ENCODE peak calls at places on chromosomes 11 and 22, in four cellular contexts. One of them, this sample, is unnamed.

GRCh38 chr22:28103596-28103995 is 184.5 kb upstream of the PITPNB start:
- DNase-seq in cardiac fibroblast: peak
- DNase-seq in fibroblast of lung: no peak
- DNase-seq in foreskin fibroblast: peak
- DNase-seq in this sample: no peak

GRCh38 chr11:83070044-83070877 is 1.4 kb downstream of the RAB30 start:
- DNase-seq in foreskin fibroblast: peak
- DNase-seq in cardiac fibroblast: peak
- DNase-seq in fibroblast of lung: peak
- DNase-seq in this sample: peak

GRCh38 chr11:45885274-45885920 is at the start of gene MAPK8IP1:
- DNase-seq in foreskin fibroblast: peak
- DNase-seq in fibroblast of lung: no peak
- DNase-seq in cardiac fibroblast: peak
- DNase-seq in this sample: peak

GRCh38 chr22:39674536-39674935 is 104.0 kb downstream of the CACNA1I start:
- DNase-seq in fibroblast of lung: peak
- DNase-seq in foreskin fibroblast: peak
- DNase-seq in cardiac fibroblast: no peak
- DNase-seq in this sample: peak

GRCh38 chr11:85826096-85826855 is 15.3 kb upstream of the SYTL2 start:
- DNase-seq in foreskin fibroblast: peak
- DNase-seq in cardiac fibroblast: peak
- DNase-seq in fibroblast of lung: peak
- DNase-seq in this sample: peak

GRCh38 chr11:19200410-19201201 is 1.2 kb downstream of the CSRP3 start:
- DNase-seq in fibroblast of lung: peak
- DNase-seq in foreskin fibroblast: peak
- DNase-seq in cardiac fibroblast: peak
- DNase-seq in this sample: peak

GRCh38 chr11:76067099-76067498 is 139.2 kb downstream of the WNT11 start:
- DNase-seq in fibroblast of lung: peak
- DNase-seq in foreskin fibroblast: peak
- DNase-seq in cardiac fibroblast: peak
- DNase-seq in this sample: no peak

GRCh38 chr11:72818971-72819370 is 4.8 kb downstream of the ATG16L2 start:
- DNase-seq in cardiac fibroblast: no peak
- DNase-seq in foreskin fibroblast: no peak
- DNase-seq in fibroblast of lung: no peak
- DNase-seq in this sample: no peak

GRCh38 chr11:116931206-116931953 is 94.0 kb upstream of the APOA1 start:
- DNase-seq in fibroblast of lung: peak
- DNase-seq in foreskin fibroblast: no peak
- DNase-seq in cardiac fibroblast: peak
- DNase-seq in this sample: peak

GRCh38 chr11:75765116-75765515 is 3.5 kb upstream of the DGAT2 start:
- DNase-seq in foreskin fibroblast: no peak
- DNase-seq in cardiac fibroblast: no peak
- DNase-seq in fibroblast of lung: no peak
- DNase-seq in this sample: no peak

GRCh38 chr11:130087294-130087926 is 17.7 kb downstream of the APLP2 start:
- DNase-seq in fibroblast of lung: no peak
- DNase-seq in cardiac fibroblast: no peak
- DNase-seq in foreskin fibroblast: no peak
- DNase-seq in this sample: no peak

GRCh38 chr22:50022171-50022819 is 9.7 kb upstream of the IL17REL start:
- DNase-seq in fibroblast of lung: no peak
- DNase-seq in foreskin fibroblast: no peak
- DNase-seq in cardiac fibroblast: no peak
- DNase-seq in this sample: no peak

GRCh38 chr22:40156001-40156516 is 21.7 kb upstream of the TNRC6B start:
- DNase-seq in fibroblast of lung: peak
- DNase-seq in cardiac fibroblast: peak
- DNase-seq in foreskin fibroblast: peak
- DNase-seq in this sample: peak

GRCh38 chr11:3939211-3939610 is 83.7 kb downstream of the STIM1 start:
- DNase-seq in cardiac fibroblast: peak
- DNase-seq in foreskin fibroblast: peak
- DNase-seq in fibroblast of lung: peak
- DNase-seq in this sample: no peak

GRCh38 chr11:124535552-124536232 is 7.8 kb downstream of the OR8B12 start:
- DNase-seq in foreskin fibroblast: no peak
- DNase-seq in fibroblast of lung: peak
- DNase-seq in cardiac fibroblast: peak
- DNase-seq in this sample: no peak

GRCh38 chr22:45597460-45598192 is 74.0 kb upstream of the ATXN10 start:
- DNase-seq in fibroblast of lung: no peak
- DNase-seq in cardiac fibroblast: no peak
- DNase-seq in foreskin fibroblast: no peak
- DNase-seq in this sample: no peak

GRCh38 chr11:1927151-1928037 is 7.9 kb downstream of the TNNT3 start:
- DNase-seq in fibroblast of lung: no peak
- DNase-seq in cardiac fibroblast: no peak
- DNase-seq in foreskin fibroblast: peak
- DNase-seq in this sample: no peak

GRCh38 chr11:14118047-14118446 is 155.5 kb downstream of the SPON1 start:
- DNase-seq in cardiac fibroblast: no peak
- DNase-seq in fibroblast of lung: no peak
- DNase-seq in foreskin fibroblast: no peak
- DNase-seq in this sample: no peak

GRCh38 chr22:37244114-37244921 is at the start of gene RAC2:
- DNase-seq in cardiac fibroblast: peak
- DNase-seq in foreskin fibroblast: peak
- DNase-seq in fibroblast of lung: peak
- DNase-seq in this sample: peak

GRCh38 chr22:19106886-19107729 is 15.1 kb downstream of the DGCR2 start:
- DNase-seq in cardiac fibroblast: no peak
- DNase-seq in fibroblast of lung: no peak
- DNase-seq in foreskin fibroblast: no peak
- DNase-seq in this sample: no peak

GRCh38 chr11:76602431-76602861 is 68.1 kb downstream of the LRRC32 start:
- DNase-seq in cardiac fibroblast: peak
- DNase-seq in foreskin fibroblast: peak
- DNase-seq in fibroblast of lung: no peak
- DNase-seq in this sample: no peak

GRCh38 chr11:126607776-126608625 is 252.5 kb downstream of the ST3GAL4 start:
- DNase-seq in foreskin fibroblast: no peak
- DNase-seq in fibroblast of lung: no peak
- DNase-seq in cardiac fibroblast: no peak
- DNase-seq in this sample: no peak

GRCh38 chr11:88402192-88402715 is 64.7 kb upstream of the CTSC start:
- DNase-seq in foreskin fibroblast: peak
- DNase-seq in fibroblast of lung: peak
- DNase-seq in cardiac fibroblast: peak
- DNase-seq in this sample: no peak

GRCh38 chr11:71071736-71072509 is 180.5 kb downstream of the SHANK2 start:
- DNase-seq in fibroblast of lung: no peak
- DNase-seq in foreskin fibroblast: no peak
- DNase-seq in cardiac fibroblast: no peak
- DNase-seq in this sample: no peak

GRCh38 chr11:33829430-33830141 is 55.3 kb upstream of the FBXO3 start:
- DNase-seq in cardiac fibroblast: peak
- DNase-seq in fibroblast of lung: peak
- DNase-seq in foreskin fibroblast: peak
- DNase-seq in this sample: peak

GRCh38 chr11:36265793-36266628 is 23.2 kb downstream of the COMMD9 start:
- DNase-seq in fibroblast of lung: peak
- DNase-seq in foreskin fibroblast: peak
- DNase-seq in cardiac fibroblast: peak
- DNase-seq in this sample: peak

GRCh38 chr11:1546077-1546535 is 26.0 kb downstream of the DUSP8 start:
- DNase-seq in fibroblast of lung: no peak
- DNase-seq in cardiac fibroblast: no peak
- DNase-seq in foreskin fibroblast: no peak
- DNase-seq in this sample: no peak

GRCh38 chr11:2208691-2209369 is 37.2 kb upstream of the TH start:
- DNase-seq in fibroblast of lung: no peak
- DNase-seq in foreskin fibroblast: no peak
- DNase-seq in cardiac fibroblast: no peak
- DNase-seq in this sample: no peak

GRCh38 chr22:31753005-31753633 is 700 bp upstream of the DEPDC5 start:
- DNase-seq in foreskin fibroblast: peak
- DNase-seq in fibroblast of lung: no peak
- DNase-seq in cardiac fibroblast: no peak
- DNase-seq in this sample: peak

GRCh38 chr11:77039491-77040400 is 5.5 kb downstream of the B3GNT6 start:
- DNase-seq in cardiac fibroblast: peak
- DNase-seq in foreskin fibroblast: peak
- DNase-seq in fibroblast of lung: peak
- DNase-seq in this sample: peak

GRCh38 chr11:46918087-46918751 is at the start of gene LRP4:
- DNase-seq in cardiac fibroblast: no peak
- DNase-seq in foreskin fibroblast: peak
- DNase-seq in fibroblast of lung: peak
- DNase-seq in this sample: no peak

GRCh38 chr11:12261551-12261950 is 115.8 kb upstream of the PARVA start:
- DNase-seq in foreskin fibroblast: no peak
- DNase-seq in fibroblast of lung: no peak
- DNase-seq in cardiac fibroblast: no peak
- DNase-seq in this sample: no peak

GRCh38 chr11:62948765-62949320 is 27.7 kb upstream of the CHRM1 start:
- DNase-seq in fibroblast of lung: no peak
- DNase-seq in cardiac fibroblast: no peak
- DNase-seq in foreskin fibroblast: no peak
- DNase-seq in this sample: no peak

GRCh38 chr11:111378773-111379499 is at the start of gene POU2AF1:
- DNase-seq in fibroblast of lung: peak
- DNase-seq in foreskin fibroblast: peak
- DNase-seq in cardiac fibroblast: peak
- DNase-seq in this sample: peak

GRCh38 chr22:47601666-47602065 is 839.2 kb downstream of the TBC1D22A start:
- DNase-seq in fibroblast of lung: no peak
- DNase-seq in foreskin fibroblast: no peak
- DNase-seq in cardiac fibroblast: no peak
- DNase-seq in this sample: no peak

GRCh38 chr11:112156153-112156552 is 7.7 kb downstream of the IL18 start:
- DNase-seq in cardiac fibroblast: no peak
- DNase-seq in foreskin fibroblast: no peak
- DNase-seq in fibroblast of lung: peak
- DNase-seq in this sample: no peak

GRCh38 chr11:56917708-56918450 is 70.8 kb upstream of the OR5AK2 start:
- DNase-seq in fibroblast of lung: peak
- DNase-seq in foreskin fibroblast: no peak
- DNase-seq in cardiac fibroblast: no peak
- DNase-seq in this sample: no peak

GRCh38 chr22:20116951-20117645 is at the start of gene TRMT2A:
- DNase-seq in foreskin fibroblast: peak
- DNase-seq in cardiac fibroblast: peak
- DNase-seq in fibroblast of lung: peak
- DNase-seq in this sample: peak
- TF ChIP-seq CTCF in foreskin fibroblast: no peak
- TF ChIP-seq CTCF in cardiac fibroblast: no peak
- TF ChIP-seq CTCF in fibroblast of lung: no peak
- TF ChIP-seq CTCF in this sample: peak

GRCh38 chr11:32489464-32489863 is 54.1 kb upstream of the WT1 start:
- DNase-seq in cardiac fibroblast: no peak
- DNase-seq in foreskin fibroblast: no peak
- DNase-seq in fibroblast of lung: no peak
- DNase-seq in this sample: no peak

GRCh38 chr11:32485733-32486132 is 50.4 kb upstream of the WT1 start:
- DNase-seq in fibroblast of lung: no peak
- DNase-seq in foreskin fibroblast: no peak
- DNase-seq in cardiac fibroblast: no peak
- DNase-seq in this sample: no peak

GRCh38 chr11:32487270-32487669 is 51.9 kb upstream of the WT1 start:
- DNase-seq in cardiac fibroblast: peak
- DNase-seq in foreskin fibroblast: no peak
- DNase-seq in fibroblast of lung: no peak
- DNase-seq in this sample: peak
- TF ChIP-seq CTCF in cardiac fibroblast: peak
- TF ChIP-seq CTCF in foreskin fibroblast: no peak
- TF ChIP-seq CTCF in fibroblast of lung: no peak
- TF ChIP-seq CTCF in this sample: no peak

GRCh38 chr11:102666331-102666957 is 39.1 kb downstream of the MMP27 start:
- DNase-seq in cardiac fibroblast: peak
- DNase-seq in foreskin fibroblast: peak
- DNase-seq in fibroblast of lung: peak
- DNase-seq in this sample: peak

GRCh38 chr11:102662607-102663006 is 37.5 kb upstream of the MMP20 start:
- DNase-seq in cardiac fibroblast: no peak
- DNase-seq in fibroblast of lung: no peak
- DNase-seq in foreskin fibroblast: no peak
- DNase-seq in this sample: no peak

GRCh38 chr11:102669664-102670063 is 35.9 kb downstream of the MMP27 start:
- DNase-seq in cardiac fibroblast: peak
- DNase-seq in foreskin fibroblast: peak
- DNase-seq in fibroblast of lung: peak
- DNase-seq in this sample: no peak

GRCh38 chr11:102661040-102661439 is 35.9 kb upstream of the MMP20 start:
- DNase-seq in cardiac fibroblast: no peak
- DNase-seq in fibroblast of lung: no peak
- DNase-seq in foreskin fibroblast: no peak
- DNase-seq in this sample: no peak

DNA sequence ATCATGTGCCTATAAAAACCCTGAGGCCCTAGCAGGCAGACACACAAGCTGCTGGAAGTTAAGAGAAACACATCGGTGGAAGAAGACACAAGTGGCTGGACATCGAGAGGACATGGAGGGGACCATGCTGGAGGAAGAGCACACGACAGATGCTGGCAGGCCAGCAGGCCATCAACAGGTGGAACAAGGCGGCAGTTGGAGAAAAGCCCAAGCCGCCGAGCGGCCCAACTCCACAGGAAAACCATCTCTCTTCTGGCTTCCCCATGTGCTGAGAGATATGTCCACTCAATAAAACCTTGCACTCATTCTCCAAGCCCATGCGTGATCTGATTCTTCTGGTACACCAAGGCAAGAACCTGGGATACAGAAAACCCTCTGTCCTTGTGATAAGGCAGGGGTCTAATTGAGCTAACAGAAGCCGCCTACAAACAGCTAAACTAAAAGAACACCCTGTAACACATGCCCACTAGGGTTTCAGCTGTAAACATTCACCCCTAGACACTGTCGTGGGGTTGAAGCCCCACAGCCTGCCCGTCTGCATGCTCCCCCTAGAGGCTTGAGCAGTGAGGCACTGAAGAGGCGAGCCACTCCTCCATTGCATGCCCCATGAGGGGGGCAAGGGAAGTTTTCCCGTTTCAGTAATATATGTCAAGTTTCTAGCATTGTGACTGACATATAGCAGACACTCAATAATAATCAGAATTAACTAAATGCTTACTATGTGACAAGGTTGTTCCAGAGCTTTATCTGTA is 39.0 kb upstream of the MMP20 start:
- DNase-seq in cardiac fibroblast: peak
- DNase-seq in foreskin fibroblast: no peak
- DNase-seq in fibroblast of lung: no peak
- DNase-seq in this sample: no peak
- TF ChIP-seq CTCF in cardiac fibroblast: peak
- TF ChIP-seq CTCF in foreskin fibroblast: peak
- TF ChIP-seq CTCF in fibroblast of lung: no peak
- TF ChIP-seq CTCF in this sample: no peak

GRCh38 chr11:29490951-29491350 is 525.9 kb downstream of the KCNA4 start:
- DNase-seq in foreskin fibroblast: no peak
- DNase-seq in cardiac fibroblast: no peak
- DNase-seq in fibroblast of lung: no peak
- DNase-seq in this sample: no peak
- TF ChIP-seq CTCF in foreskin fibroblast: no peak
- TF ChIP-seq CTCF in cardiac fibroblast: no peak
- TF ChIP-seq CTCF in fibroblast of lung: no peak
- TF ChIP-seq CTCF in this sample: no peak

GRCh38 chr22:33796494-33796893 is 123.8 kb downstream of the LARGE1 start:
- DNase-seq in cardiac fibroblast: no peak
- DNase-seq in foreskin fibroblast: no peak
- DNase-seq in fibroblast of lung: no peak
- DNase-seq in this sample: no peak
- TF ChIP-seq CTCF in cardiac fibroblast: no peak
- TF ChIP-seq CTCF in foreskin fibroblast: no peak
- TF ChIP-seq CTCF in fibroblast of lung: no peak
- TF ChIP-seq CTCF in this sample: no peak